ENCODE peak calls at places on chromosomes 11 and 22, in five cellular contexts. One of them, this sample, is unnamed.

GRCh38 chr11:72227316-72228228 is 3.0 kb downstream of the INPPL1 start:
- DNase-seq in A549: no peak
- DNase-seq in GM12878: no peak
- DNase-seq in K562: no peak
- DNase-seq in SK-N-SH: no peak
- DNase-seq in this sample: no peak

GRCh38 chr11:76607431-76607830 is 63.1 kb downstream of the LRRC32 start:
- DNase-seq in A549: no peak
- DNase-seq in GM12878: no peak
- DNase-seq in K562: no peak
- DNase-seq in SK-N-SH: no peak
- DNase-seq in this sample: no peak

GRCh38 chr11:6926208-6927029 is at the start of gene ZNF215:
- DNase-seq in A549: peak
- DNase-seq in GM12878: no peak
- DNase-seq in K562: peak
- DNase-seq in SK-N-SH: peak
- DNase-seq in this sample: no peak

GRCh38 chr11:79173615-79174014 is 267.2 kb downstream of the TENM4 start:
- DNase-seq in A549: no peak
- DNase-seq in GM12878: no peak
- DNase-seq in K562: no peak
- DNase-seq in SK-N-SH: no peak
- DNase-seq in this sample: no peak

GRCh38 chr11:72309074-72309598 is 65.2 kb upstream of the PHOX2A start:
- DNase-seq in A549: no peak
- DNase-seq in GM12878: no peak
- DNase-seq in K562: no peak
- DNase-seq in SK-N-SH: no peak
- DNase-seq in this sample: no peak

GRCh38 chr11:61059260-61059752 is 43.0 kb upstream of the CD5 start:
- DNase-seq in A549: no peak
- DNase-seq in GM12878: no peak
- DNase-seq in K562: no peak
- DNase-seq in SK-N-SH: no peak
- DNase-seq in this sample: no peak

GRCh38 chr11:48880021-48880441 is 103.7 kb downstream of the TRIM51G start:
- DNase-seq in A549: no peak
- DNase-seq in GM12878: no peak
- DNase-seq in K562: no peak
- DNase-seq in SK-N-SH: no peak
- DNase-seq in this sample: no peak

GRCh38 chr11:68441466-68442230 is 18.9 kb upstream of the PPP6R3 start:
- DNase-seq in A549: no peak
- DNase-seq in GM12878: no peak
- DNase-seq in K562: no peak
- DNase-seq in SK-N-SH: peak
- DNase-seq in this sample: no peak

GRCh38 chr11:128776434-128777284 is 82.8 kb downstream of the FLI1 start:
- DNase-seq in A549: peak
- DNase-seq in GM12878: no peak
- DNase-seq in K562: peak
- DNase-seq in SK-N-SH: peak
- DNase-seq in this sample: no peak

GRCh38 chr11:118908931-118909618 is 16.7 kb downstream of the BCL9L start:
- DNase-seq in A549: no peak
- DNase-seq in GM12878: no peak
- DNase-seq in K562: no peak
- DNase-seq in SK-N-SH: peak
- DNase-seq in this sample: no peak

GRCh38 chr11:119486691-119487259 is 63.8 kb upstream of the THY1 start:
- DNase-seq in A549: no peak
- DNase-seq in GM12878: no peak
- DNase-seq in K562: no peak
- DNase-seq in SK-N-SH: no peak
- DNase-seq in this sample: no peak

GRCh38 chr11:35349897-35350296 is 69.5 kb downstream of the SLC1A2 start:
- DNase-seq in A549: no peak
- DNase-seq in GM12878: no peak
- DNase-seq in K562: no peak
- DNase-seq in SK-N-SH: no peak
- DNase-seq in this sample: no peak

GRCh38 chr11:33178443-33179154 is 17.3 kb upstream of the CSTF3 start:
- DNase-seq in A549: no peak
- DNase-seq in GM12878: no peak
- DNase-seq in K562: no peak
- DNase-seq in SK-N-SH: no peak
- DNase-seq in this sample: no peak

GRCh38 chr11:119092880-119093665 is 8.4 kb downstream of the HMBS start:
- DNase-seq in A549: no peak
- DNase-seq in GM12878: no peak
- DNase-seq in K562: peak
- DNase-seq in SK-N-SH: no peak
- DNase-seq in this sample: peak

DNA sequence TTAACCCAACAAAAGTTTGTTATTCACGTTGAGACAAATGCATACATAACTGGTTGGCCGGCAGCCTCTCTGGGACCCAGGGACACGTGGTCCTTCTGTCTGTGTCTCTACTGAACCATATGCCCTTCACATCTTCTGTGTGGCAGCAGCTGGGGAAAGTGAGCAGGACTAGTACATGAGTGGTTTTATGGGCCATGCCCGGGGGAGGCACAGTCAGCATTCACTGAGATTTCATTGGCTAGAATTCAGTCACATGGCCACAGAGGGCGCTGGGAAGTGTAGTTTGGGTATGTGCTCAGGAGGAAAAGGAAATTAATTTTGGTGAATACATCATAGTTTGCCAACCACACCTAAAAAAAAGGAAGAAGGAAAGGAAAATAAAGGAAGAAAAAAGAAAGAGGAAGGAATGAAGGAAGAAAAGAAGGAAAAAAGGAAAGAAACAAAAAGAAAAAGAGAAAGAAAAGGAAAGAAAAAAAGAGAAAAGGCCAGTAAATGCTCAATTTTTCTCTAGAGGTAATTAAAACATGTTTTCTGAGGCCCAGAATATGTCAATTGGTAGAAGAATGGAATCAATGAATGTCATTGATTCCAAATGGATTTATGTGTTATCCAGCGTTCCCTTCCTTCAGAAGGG is 55.9 kb upstream of the KIRREL3 start:
- DNase-seq in A549: no peak
- DNase-seq in GM12878: no peak
- DNase-seq in K562: peak
- DNase-seq in SK-N-SH: peak
- DNase-seq in this sample: no peak
- TF ChIP-seq REST in A549: no peak
- TF ChIP-seq REST in GM12878: no peak
- TF ChIP-seq REST in K562: no peak
- TF ChIP-seq REST in SK-N-SH: no peak
- TF ChIP-seq REST in this sample: no peak

GRCh38 chr11:130916910-130917309 is 631 bp upstream of the SNX19 start:
- DNase-seq in A549: no peak
- DNase-seq in GM12878: no peak
- DNase-seq in K562: no peak
- DNase-seq in SK-N-SH: peak
- DNase-seq in this sample: no peak
- TF ChIP-seq EP300 in A549: no peak
- TF ChIP-seq EP300 in GM12878: no peak
- TF ChIP-seq EP300 in K562: no peak
- TF ChIP-seq EP300 in SK-N-SH: no peak
- TF ChIP-seq EP300 in this sample: no peak

DNA sequence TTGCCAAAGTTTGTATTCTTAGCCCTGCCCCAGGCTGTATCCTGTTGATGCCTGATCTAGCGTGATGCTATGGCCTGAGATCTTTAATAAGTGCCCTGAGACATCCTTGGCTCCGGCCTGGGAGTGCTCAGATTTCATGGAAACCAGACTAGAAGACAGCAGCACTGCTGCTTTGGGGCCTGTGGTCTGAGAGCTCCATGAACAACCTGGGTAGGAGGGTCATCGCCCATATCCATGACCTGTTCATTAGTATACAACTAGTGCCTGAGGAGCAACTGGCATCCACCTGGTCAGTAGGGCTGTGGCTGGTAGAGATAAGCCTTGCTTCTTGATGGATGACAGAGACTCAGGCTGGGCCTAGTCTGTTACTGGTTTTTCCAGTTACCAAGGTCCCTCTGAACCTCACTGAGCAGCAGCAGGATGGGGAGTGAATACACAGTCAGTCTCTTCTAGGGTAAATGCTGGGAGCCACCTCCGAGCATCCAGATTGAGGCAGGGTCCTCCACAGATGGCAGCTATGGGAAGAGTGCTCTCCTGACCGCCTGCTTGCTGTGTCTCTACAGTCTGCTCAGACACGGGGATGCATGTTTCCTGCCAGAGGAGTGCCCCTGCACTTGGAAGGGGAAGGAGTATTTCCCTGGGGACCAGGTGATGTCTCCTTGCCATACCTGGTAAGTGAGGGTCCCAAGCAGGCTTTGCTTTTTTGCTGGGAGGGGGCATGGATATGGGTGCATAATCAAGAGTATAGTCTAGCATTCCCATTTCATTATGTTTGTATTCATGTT is 39.0 kb downstream of the OTOG start:
- DNase-seq in A549: no peak
- DNase-seq in GM12878: no peak
- DNase-seq in K562: no peak
- DNase-seq in SK-N-SH: no peak
- DNase-seq in this sample: no peak
- TF ChIP-seq REST in A549: no peak
- TF ChIP-seq REST in GM12878: no peak
- TF ChIP-seq REST in K562: no peak
- TF ChIP-seq REST in SK-N-SH: no peak
- TF ChIP-seq REST in this sample: no peak

GRCh38 chr11:12724301-12725046 is 50.3 kb downstream of the TEAD1 start:
- DNase-seq in A549: peak
- DNase-seq in GM12878: no peak
- DNase-seq in K562: peak
- DNase-seq in SK-N-SH: peak
- DNase-seq in this sample: peak
- TF ChIP-seq EP300 in A549: no peak
- TF ChIP-seq EP300 in GM12878: no peak
- TF ChIP-seq EP300 in K562: peak
- TF ChIP-seq EP300 in SK-N-SH: peak
- TF ChIP-seq EP300 in this sample: no peak

GRCh38 chr22:23219317-23219716 is 39.0 kb downstream of the BCR start:
- DNase-seq in A549: no peak
- DNase-seq in GM12878: no peak
- DNase-seq in K562: peak
- DNase-seq in SK-N-SH: no peak
- DNase-seq in this sample: no peak

GRCh38 chr22:23219787-23220484 is 39.6 kb downstream of the BCR start:
- DNase-seq in A549: no peak
- DNase-seq in GM12878: peak
- DNase-seq in K562: no peak
- DNase-seq in SK-N-SH: no peak
- DNase-seq in this sample: no peak

GRCh38 chr22:23218053-23218866 is 38.0 kb downstream of the BCR start:
- DNase-seq in A549: no peak
- DNase-seq in GM12878: no peak
- DNase-seq in K562: peak
- DNase-seq in SK-N-SH: no peak
- DNase-seq in this sample: no peak

GRCh38 chr22:23217171-23218052 is 37.1 kb downstream of the BCR start:
- DNase-seq in A549: no peak
- DNase-seq in GM12878: no peak
- DNase-seq in K562: peak
- DNase-seq in SK-N-SH: no peak
- DNase-seq in this sample: no peak

DNA sequence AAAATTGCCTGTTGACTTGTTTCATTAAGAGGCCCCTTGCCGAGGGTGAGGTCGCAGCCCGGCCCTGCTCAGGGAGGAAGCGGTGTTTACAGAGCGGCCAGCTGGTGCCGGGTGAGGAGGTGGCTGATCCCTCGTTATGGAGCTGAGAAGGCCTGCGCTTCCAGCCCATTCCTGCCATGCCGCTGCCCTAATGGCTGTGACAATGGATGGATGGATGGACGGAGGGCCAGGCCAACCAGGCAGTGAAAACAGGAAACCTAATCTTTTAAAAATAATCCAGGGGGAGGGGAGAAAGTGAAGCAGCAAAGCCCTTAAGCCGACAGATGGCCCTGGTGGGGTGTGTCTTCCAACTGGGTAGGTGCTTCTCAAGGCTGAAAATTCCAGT is 38.5 kb downstream of the BCR start:
- DNase-seq in A549: no peak
- DNase-seq in GM12878: no peak
- DNase-seq in K562: no peak
- DNase-seq in SK-N-SH: peak
- DNase-seq in this sample: peak
- TF ChIP-seq REST in A549: no peak
- TF ChIP-seq REST in GM12878: no peak
- TF ChIP-seq REST in K562: no peak
- TF ChIP-seq REST in SK-N-SH: no peak
- TF ChIP-seq REST in this sample: no peak

DNA sequence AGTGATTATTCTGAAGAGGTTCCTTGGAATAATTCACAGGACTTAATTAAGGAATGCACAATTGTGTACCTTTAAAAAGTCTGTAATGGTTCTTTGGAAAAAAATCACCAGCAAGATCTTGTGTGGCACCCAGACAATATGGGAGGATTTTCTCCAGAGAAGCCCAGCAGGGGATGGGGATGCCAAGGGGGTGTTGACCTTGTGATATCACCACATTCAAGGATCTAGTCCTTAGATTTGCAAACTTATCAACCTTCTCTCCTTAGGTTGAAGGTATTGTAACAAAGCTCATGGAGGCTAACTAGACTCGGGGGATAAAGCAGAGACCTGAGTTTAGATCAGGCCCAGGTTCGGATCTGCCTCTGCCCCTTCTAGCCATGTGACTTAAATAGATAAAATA is 113.2 kb downstream of the SPON1 start:
- DNase-seq in A549: no peak
- DNase-seq in GM12878: no peak
- DNase-seq in K562: no peak
- DNase-seq in SK-N-SH: no peak
- DNase-seq in this sample: no peak
- TF ChIP-seq EP300 in A549: no peak
- TF ChIP-seq EP300 in GM12878: no peak
- TF ChIP-seq EP300 in K562: no peak
- TF ChIP-seq EP300 in SK-N-SH: no peak
- TF ChIP-seq EP300 in this sample: no peak

GRCh38 chr22:19593991-19594569 is 69.9 kb upstream of the CLDN5 start:
- DNase-seq in A549: no peak
- DNase-seq in GM12878: no peak
- DNase-seq in K562: peak
- DNase-seq in SK-N-SH: no peak
- DNase-seq in this sample: no peak

GRCh38 chr22:19592464-19592863 is 68.3 kb upstream of the CLDN5 start:
- DNase-seq in A549: no peak
- DNase-seq in GM12878: no peak
- DNase-seq in K562: peak
- DNase-seq in SK-N-SH: no peak
- DNase-seq in this sample: no peak

GRCh38 chr22:19595532-19595931 is 71.3 kb upstream of the CLDN5 start:
- DNase-seq in A549: no peak
- DNase-seq in GM12878: no peak
- DNase-seq in K562: peak
- DNase-seq in SK-N-SH: no peak
- DNase-seq in this sample: no peak

GRCh38 chr22:19590696-19591095 is 66.5 kb upstream of the CLDN5 start:
- DNase-seq in A549: no peak
- DNase-seq in GM12878: no peak
- DNase-seq in K562: peak
- DNase-seq in SK-N-SH: no peak
- DNase-seq in this sample: no peak

GRCh38 chr22:19591568-19591967 is 67.4 kb upstream of the CLDN5 start:
- DNase-seq in A549: no peak
- DNase-seq in GM12878: no peak
- DNase-seq in K562: no peak
- DNase-seq in SK-N-SH: no peak
- DNase-seq in this sample: no peak
- TF ChIP-seq REST in A549: no peak
- TF ChIP-seq REST in GM12878: no peak
- TF ChIP-seq REST in K562: no peak
- TF ChIP-seq REST in SK-N-SH: no peak
- TF ChIP-seq REST in this sample: no peak

This sample was measured in HepG2.